ENCODE peak calls at places on chromosomes 5 and 9, in seven cellular contexts. M, H, V, E, Z, G and B are unnamed samples.
A peak's percentile ranks its signal among the peaks of the same experiment; 100 is the strongest.

GRCh38 chr5:16733597-16733996 is 116.8 kb upstream of the RETREG1 start:
- DNase-seq in Z (no peak), M (no peak), H (no peak), G (no peak), V (no peak), E (no peak), B (no peak)

GRCh38 chr5:132884548-132884947 is 11.1 kb downstream of the LEAP2 start:
- DNase-seq in E (no peak), G (no peak), M (no peak), V (no peak), Z (no peak), H (no peak), B (no peak)

GRCh38 chr5:175116466-175117048 is 327.4 kb downstream of the DRD1 start:
- DNase-seq in M (no peak), H (no peak), V (no peak), Z (no peak), E (no peak), G (no peak), B (no peak)

GRCh38 chr5:113357696-113358476 is 76.9 kb downstream of the TSSK1B start:
- DNase-seq in G (no peak), Z (no peak), V (no peak), M (peak; percentile 53), E (no peak), H (no peak), B (no peak)

GRCh38 chr5:107253246-107253645 is 417.5 kb downstream of the EFNA5 start:
- DNase-seq in V (no peak), H (no peak), E (no peak), G (no peak), M (no peak), Z (no peak), B (no peak)

GRCh38 chr9:81814794-81815464 is 113.3 kb upstream of the SPATA31D4 start:
- DNase-seq in G (peak; percentile 20), M (no peak), V (no peak), E (no peak), H (no peak), Z (peak; percentile 50), B (no peak)

GRCh38 chr9:123562844-123563346 is 206.9 kb downstream of the CRB2 start:
- DNase-seq in M (peak; percentile 98), V (no peak), G (peak; percentile 93), E (no peak), H (no peak), Z (no peak), B (no peak)

GRCh38 chr5:146662229-146662628 is 146.2 kb upstream of the GPR151 start:
- DNase-seq in M (no peak), G (peak; percentile 19), H (no peak), V (no peak), Z (no peak), E (no peak), B (no peak)

GRCh38 chr5:32909207-32909606 is 198.1 kb downstream of the NPR3 start:
- DNase-seq in M (peak; percentile 89), G (peak; percentile 26), H (no peak), E (no peak), V (no peak), Z (no peak), B (no peak)

GRCh38 chr9:130561056-130561455 is 18.3 kb upstream of the FUBP3 start:
- DNase-seq in H (no peak), G (peak; percentile 34), V (no peak), Z (no peak), M (no peak), E (no peak), B (no peak)

GRCh38 chr5:124349931-124350330 is 396.5 kb downstream of the ZNF608 start:
- DNase-seq in H (no peak), E (no peak), Z (no peak), V (no peak), M (no peak), G (no peak), B (no peak)

GRCh38 chr9:34218452-34218851 is 39.6 kb downstream of the UBAP1 start:
- DNase-seq in Z (no peak), M (no peak), G (no peak), V (no peak), H (no peak), E (no peak), B (no peak)

GRCh38 chr9:16721972-16722371 is 148.5 kb downstream of the BNC2 start:
- DNase-seq in M (peak; percentile 68), G (peak; percentile 56), V (peak; percentile 91), H (no peak), E (no peak), Z (no peak), B (no peak)

GRCh38 chr9:137064027-137064879 is 6.1 kb downstream of the SAPCD2 start:
- DNase-seq in Z (no peak), M (no peak), E (peak; percentile 89), G (peak; percentile 36), H (peak; percentile 42), V (peak; percentile 47), B (peak; percentile 95)

DNA sequence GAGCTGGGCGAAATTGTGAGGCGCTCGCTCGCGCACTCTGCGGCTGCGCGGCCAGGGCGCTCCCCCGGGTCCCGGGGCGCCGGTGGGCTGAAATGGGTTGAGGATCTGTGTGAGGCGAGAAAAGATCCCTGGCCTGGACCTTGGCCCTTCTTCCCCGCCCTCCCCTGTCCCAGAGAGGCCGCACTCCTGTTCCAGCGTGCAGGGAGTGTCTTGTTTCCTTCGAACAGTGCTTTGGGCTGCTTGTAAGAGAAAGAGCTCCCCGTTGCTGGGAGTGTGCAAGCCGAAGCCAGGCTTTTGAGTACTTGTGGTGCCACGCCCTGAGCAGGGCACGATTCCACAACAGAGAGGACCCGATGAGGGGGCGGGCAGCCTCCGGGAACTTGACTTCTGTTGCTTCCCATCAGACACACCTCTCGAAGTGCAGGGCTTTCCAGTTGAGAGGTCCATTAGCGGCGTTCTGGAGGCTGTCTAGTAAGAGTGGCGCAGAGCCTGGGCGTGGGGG is 528 bp downstream of the DOLPP1 start:
- DNase-seq in V (no peak), M (peak; percentile 21), G (no peak), H (no peak), Z (peak; percentile 32), E (peak; percentile 97), B (no peak)
- H3K4me3 ChIP-seq in V (peak overlapping the region; percentile 71), M (peak overlapping the region; percentile 85), G (peak overlapping the region; percentile 69), H (peak overlapping the region; percentile 85), Z (peak overlapping the region; percentile 68), E (peak overlapping the region; percentile 83), B (peak overlapping the region; percentile 91)

DNA sequence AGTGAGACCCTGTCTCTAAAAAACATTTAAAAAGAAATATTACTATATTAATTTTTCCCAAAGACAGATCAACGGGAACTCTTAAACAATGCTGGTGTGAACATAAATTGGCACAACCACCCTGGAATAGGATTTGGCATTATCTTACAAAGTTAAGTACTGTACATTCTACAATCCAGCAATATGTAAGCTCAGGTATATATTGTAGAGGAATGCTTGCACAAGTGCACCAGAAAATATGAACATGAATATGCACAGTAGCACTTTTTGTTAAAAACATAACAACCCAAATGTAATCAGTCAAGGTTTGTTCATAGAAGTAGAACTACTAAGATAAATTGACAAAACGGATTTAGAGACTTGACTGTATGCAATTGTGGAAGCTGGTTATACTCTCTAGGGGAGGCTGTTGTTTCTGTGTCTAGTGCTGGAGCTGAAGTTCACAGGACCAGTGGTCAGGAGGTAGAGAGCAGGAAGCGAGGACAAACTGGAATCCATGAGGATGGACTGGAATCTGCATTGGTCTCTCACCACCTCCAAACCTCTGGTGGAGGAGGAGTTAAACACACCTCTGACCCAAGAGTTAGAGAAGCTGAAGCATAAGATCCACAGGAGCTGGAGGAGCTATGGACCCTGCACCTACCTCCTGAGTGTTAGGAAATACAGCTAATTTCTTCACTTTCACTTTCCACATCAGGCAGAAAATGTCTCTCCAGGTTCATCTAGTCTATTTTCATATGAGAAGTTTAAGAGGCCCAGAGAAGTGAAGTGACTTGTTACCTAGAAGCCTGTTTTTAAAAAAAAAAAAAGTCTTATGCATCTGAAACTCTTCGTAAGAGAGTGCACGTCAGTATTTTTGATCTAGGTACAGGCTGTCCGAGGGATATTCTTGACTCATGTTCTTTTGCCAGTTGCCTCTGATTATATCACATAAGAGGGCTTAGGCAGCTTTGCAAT is 20.3 kb upstream of the RIC1 start:
- DNase-seq in E (no peak), G (no peak), V (no peak), M (no peak), Z (no peak), H (no peak), B (no peak)
- H3K27ac ChIP-seq in E (no peak overlapping the region), G (no peak overlapping the region), V (peak overlapping the region; percentile 72), M (no peak overlapping the region), Z (no peak overlapping the region), H (no peak overlapping the region), B (peak overlapping the region; percentile 58)

DNA sequence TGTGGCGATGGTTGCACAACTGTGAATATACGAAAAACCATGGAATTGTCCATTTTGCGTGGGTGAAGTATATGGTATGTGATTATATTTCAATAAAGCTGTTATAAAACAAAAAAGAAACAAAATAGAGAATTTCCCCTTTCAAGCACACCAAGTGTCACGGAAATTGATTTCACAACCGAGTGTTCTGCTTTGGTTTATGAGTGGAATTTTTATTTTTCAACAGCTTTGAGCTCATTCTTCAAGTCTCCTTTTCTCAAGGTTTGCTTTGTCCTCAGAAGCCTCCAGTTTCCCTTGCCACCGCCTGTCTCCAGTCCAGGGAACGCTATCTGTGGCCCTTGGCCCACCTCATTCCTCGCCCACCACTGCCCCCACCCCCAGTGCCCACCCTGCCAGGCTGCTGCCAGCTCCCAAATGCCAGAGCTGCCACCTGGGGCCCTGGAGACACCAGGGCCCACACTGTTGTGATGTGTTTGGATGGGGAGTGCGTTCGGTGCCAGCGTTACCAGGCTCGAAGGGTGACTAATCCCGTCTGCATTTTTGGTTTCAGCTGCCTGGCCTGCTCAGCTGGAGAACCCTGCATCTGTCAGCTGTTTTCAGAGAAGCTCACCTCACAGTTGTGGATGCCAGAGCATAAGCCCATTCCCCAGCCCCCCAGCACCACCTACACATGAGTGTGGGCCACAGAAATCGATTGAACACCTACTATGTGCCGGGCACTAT is 30.4 kb downstream of the DUSP1 start:
- DNase-seq in E (no peak), M (peak; percentile 94), Z (peak; percentile 82), V (peak; percentile 71), H (no peak), G (peak; percentile 94), B (no peak)
- H3K4me3 ChIP-seq in E (no peak overlapping the region), M (no peak overlapping the region), Z (no peak overlapping the region), V (no peak overlapping the region), H (no peak overlapping the region), G (no peak overlapping the region), B (no peak overlapping the region)

GRCh38 chr9:135941288-135941995 is 19.7 kb downstream of the UBAC1 start:
- DNase-seq in Z (no peak), H (no peak), V (no peak), E (no peak), G (no peak), M (no peak), B (no peak)
- H3K27ac ChIP-seq in Z (no peak overlapping the region), H (no peak overlapping the region), V (no peak overlapping the region), E (no peak overlapping the region), G (no peak overlapping the region), M (no peak overlapping the region), B (peak overlapping the region; percentile 55)

GRCh38 chr9:91037511-91038482 is 236.2 kb downstream of the SYK start:
- DNase-seq in V (peak; percentile 90), Z (peak; percentile 89), H (no peak), E (peak; percentile 21), M (peak; percentile 82), G (peak; percentile 95), B (peak; percentile 80)
- H3K4me3 ChIP-seq in V (no peak overlapping the region), Z (peak overlapping the region; percentile 27), H (no peak overlapping the region), E (no peak overlapping the region), M (no peak overlapping the region), G (no peak overlapping the region), B (no peak overlapping the region)

DNA sequence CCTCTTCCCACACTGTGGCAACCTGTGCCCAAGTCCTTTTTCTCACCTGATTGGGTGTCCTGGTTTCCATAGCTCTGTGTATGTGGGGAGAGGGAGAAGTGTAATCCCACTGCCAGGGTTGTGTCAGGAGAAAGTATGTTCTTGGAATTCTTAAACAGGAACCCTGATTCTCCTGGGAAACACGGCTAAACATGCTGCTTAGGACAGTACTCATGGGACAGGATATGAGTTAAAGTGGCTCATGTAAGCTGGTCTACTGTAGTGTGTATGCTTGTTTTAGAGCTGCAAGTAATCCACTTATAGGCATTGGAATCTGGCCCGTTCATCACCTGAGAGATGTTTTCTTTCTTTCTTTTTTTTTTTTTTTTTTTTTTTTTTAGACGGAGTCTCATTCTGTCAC is 23.9 kb downstream of the ARHGEF28 start:
- DNase-seq in Z (no peak), H (no peak), E (no peak), V (no peak), M (no peak), G (no peak), B (no peak)
- H3K27ac ChIP-seq in Z (no peak overlapping the region), H (no peak overlapping the region), E (no peak overlapping the region), V (no peak overlapping the region), M (no peak overlapping the region), G (no peak overlapping the region), B (no peak overlapping the region)